ENCODE peak calls at places on chromosomes 6 and 20, in six cellular contexts. One of them, this sample, is unnamed.
A peak's percentile ranks its signal among the peaks of the same experiment; 100 is the strongest.

GRCh38 chr20:53658973-53659372 is 65.3 kb upstream of the ZNF217 start:
- DNase-seq in mesenchymal stem cell: no peak
- DNase-seq in esophagus squamous epithelium: no peak
- DNase-seq in K562: no peak
- DNase-seq in brain microvascular endothelial cell: no peak
- DNase-seq in stomach: no peak
- DNase-seq in this sample: no peak

GRCh38 chr6:156031516-156031915 is 575.9 kb upstream of the NOX3 start:
- DNase-seq in mesenchymal stem cell: no peak
- DNase-seq in esophagus squamous epithelium: no peak
- DNase-seq in K562: no peak
- DNase-seq in brain microvascular endothelial cell: no peak
- DNase-seq in stomach: no peak
- DNase-seq in this sample: no peak

GRCh38 chr6:129671442-129672344 is 38.3 kb downstream of the ARHGAP18 start:
- DNase-seq in mesenchymal stem cell: no peak
- DNase-seq in esophagus squamous epithelium: no peak
- DNase-seq in K562: peak; percentile 66
- DNase-seq in brain microvascular endothelial cell: no peak
- DNase-seq in stomach: no peak
- DNase-seq in this sample: peak; percentile 35

GRCh38 chr6:30700340-30700739 is 9.6 kb upstream of the NRM start:
- DNase-seq in mesenchymal stem cell: no peak
- DNase-seq in esophagus squamous epithelium: no peak
- DNase-seq in K562: no peak
- DNase-seq in brain microvascular endothelial cell: no peak
- DNase-seq in stomach: no peak
- DNase-seq in this sample: no peak

GRCh38 chr6:15993716-15994228 is 135.1 kb upstream of the MYLIP start:
- DNase-seq in mesenchymal stem cell: no peak
- DNase-seq in esophagus squamous epithelium: no peak
- DNase-seq in K562: no peak
- DNase-seq in brain microvascular endothelial cell: no peak
- DNase-seq in stomach: no peak
- DNase-seq in this sample: no peak

GRCh38 chr6:89084954-89085353 is 4.4 kb downstream of the PNRC1 start:
- DNase-seq in mesenchymal stem cell: peak; percentile 49
- DNase-seq in esophagus squamous epithelium: no peak
- DNase-seq in K562: no peak
- DNase-seq in brain microvascular endothelial cell: no peak
- DNase-seq in stomach: no peak
- DNase-seq in this sample: peak; percentile 26

GRCh38 chr6:134035823-134036296 is 16.6 kb downstream of the SLC2A12 start:
- DNase-seq in mesenchymal stem cell: no peak
- DNase-seq in esophagus squamous epithelium: no peak
- DNase-seq in K562: no peak
- DNase-seq in brain microvascular endothelial cell: peak; percentile 61
- DNase-seq in stomach: peak; percentile 40
- DNase-seq in this sample: peak; percentile 35

GRCh38 chr20:31607640-31608255 is 2.7 kb downstream of the ID1 start:
- DNase-seq in mesenchymal stem cell: no peak
- DNase-seq in esophagus squamous epithelium: no peak
- DNase-seq in K562: no peak
- DNase-seq in brain microvascular endothelial cell: no peak
- DNase-seq in stomach: no peak
- DNase-seq in this sample: peak; percentile 58

GRCh38 chr6:91449539-91449938 is 862.7 kb upstream of the MAP3K7 start:
- DNase-seq in mesenchymal stem cell: peak; percentile 57
- DNase-seq in esophagus squamous epithelium: no peak
- DNase-seq in K562: no peak
- DNase-seq in brain microvascular endothelial cell: no peak
- DNase-seq in stomach: no peak
- DNase-seq in this sample: no peak

GRCh38 chr20:57473246-57474042 is 51.5 kb downstream of the CTCFL start:
- DNase-seq in mesenchymal stem cell: no peak
- DNase-seq in esophagus squamous epithelium: no peak
- DNase-seq in K562: no peak
- DNase-seq in brain microvascular endothelial cell: no peak
- DNase-seq in stomach: no peak
- DNase-seq in this sample: peak; percentile 59

GRCh38 chr20:57475388-57476072 is 49.4 kb downstream of the CTCFL start:
- DNase-seq in mesenchymal stem cell: no peak
- DNase-seq in esophagus squamous epithelium: no peak
- DNase-seq in K562: no peak
- DNase-seq in brain microvascular endothelial cell: no peak
- DNase-seq in stomach: no peak
- DNase-seq in this sample: no peak

GRCh38 chr20:57476073-57476526 is 48.8 kb downstream of the CTCFL start:
- DNase-seq in mesenchymal stem cell: no peak
- DNase-seq in esophagus squamous epithelium: no peak
- DNase-seq in K562: no peak
- DNase-seq in brain microvascular endothelial cell: no peak
- DNase-seq in stomach: no peak
- DNase-seq in this sample: no peak

GRCh38 chr20:57474191-57474590 is 50.7 kb downstream of the CTCFL start:
- DNase-seq in mesenchymal stem cell: no peak
- DNase-seq in esophagus squamous epithelium: no peak
- DNase-seq in K562: no peak
- DNase-seq in brain microvascular endothelial cell: no peak
- DNase-seq in stomach: no peak
- DNase-seq in this sample: no peak

GRCh38 chr20:57474816-57475215 is 50.1 kb downstream of the CTCFL start:
- DNase-seq in mesenchymal stem cell: no peak
- DNase-seq in esophagus squamous epithelium: no peak
- DNase-seq in K562: no peak
- DNase-seq in brain microvascular endothelial cell: no peak
- DNase-seq in stomach: no peak
- DNase-seq in this sample: no peak
- H3K4me3 ChIP-seq in mesenchymal stem cell: no peak overlapping the region
- H3K4me3 ChIP-seq in esophagus squamous epithelium: no peak overlapping the region
- H3K4me3 ChIP-seq in K562: no peak overlapping the region
- H3K4me3 ChIP-seq in brain microvascular endothelial cell: no peak overlapping the region
- H3K4me3 ChIP-seq in stomach: no peak overlapping the region
- H3K4me3 ChIP-seq in this sample: no peak overlapping the region

GRCh38 chr6:142938510-142938909 is 6.5 kb downstream of the HIVEP2 start:
- DNase-seq in mesenchymal stem cell: no peak
- DNase-seq in esophagus squamous epithelium: no peak
- DNase-seq in K562: no peak
- DNase-seq in brain microvascular endothelial cell: no peak
- DNase-seq in stomach: no peak
- DNase-seq in this sample: no peak
- H3K4me3 ChIP-seq in mesenchymal stem cell: no peak overlapping the region
- H3K4me3 ChIP-seq in esophagus squamous epithelium: peak overlapping the region; percentile 35
- H3K4me3 ChIP-seq in K562: no peak overlapping the region
- H3K4me3 ChIP-seq in brain microvascular endothelial cell: no peak overlapping the region
- H3K4me3 ChIP-seq in stomach: no peak overlapping the region
- H3K4me3 ChIP-seq in this sample: no peak overlapping the region

GRCh38 chr20:5811746-5812145 is 61.5 kb downstream of the SHLD1 start:
- DNase-seq in mesenchymal stem cell: no peak
- DNase-seq in esophagus squamous epithelium: no peak
- DNase-seq in K562: no peak
- DNase-seq in brain microvascular endothelial cell: no peak
- DNase-seq in stomach: no peak
- DNase-seq in this sample: no peak
- H3K4me3 ChIP-seq in mesenchymal stem cell: no peak overlapping the region
- H3K4me3 ChIP-seq in esophagus squamous epithelium: no peak overlapping the region
- H3K4me3 ChIP-seq in K562: no peak overlapping the region
- H3K4me3 ChIP-seq in brain microvascular endothelial cell: no peak overlapping the region
- H3K4me3 ChIP-seq in stomach: no peak overlapping the region
- H3K4me3 ChIP-seq in this sample: no peak overlapping the region

DNA sequence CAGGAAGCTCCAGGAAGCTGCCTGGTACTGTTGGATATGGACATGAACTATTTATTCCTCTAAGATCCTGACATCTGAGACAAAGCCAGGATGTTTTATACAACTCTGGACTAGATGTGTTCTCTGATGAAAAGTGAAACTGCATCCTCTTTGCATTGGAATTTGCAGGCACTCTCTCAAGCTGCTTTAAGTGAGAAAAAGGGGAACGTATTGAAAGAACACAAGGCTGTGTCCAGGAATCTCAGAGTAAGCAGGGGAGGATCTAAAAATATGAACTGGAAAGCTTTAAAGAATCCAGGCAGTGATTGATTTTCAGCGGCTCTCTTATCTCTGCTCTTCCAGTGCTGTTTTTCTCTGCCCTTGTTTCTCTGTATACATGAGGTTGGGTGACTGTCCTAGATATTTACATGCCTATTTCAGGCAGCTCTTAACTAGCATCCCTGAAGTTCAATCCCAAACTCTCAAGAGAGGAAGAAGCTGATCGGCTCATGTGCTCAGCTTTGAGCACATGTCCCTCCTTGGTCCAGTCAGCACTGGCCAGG is 193.8 kb downstream of the PLCB4 start:
- DNase-seq in mesenchymal stem cell: peak; percentile 57
- DNase-seq in esophagus squamous epithelium: no peak
- DNase-seq in K562: no peak
- DNase-seq in brain microvascular endothelial cell: no peak
- DNase-seq in stomach: no peak
- DNase-seq in this sample: peak; percentile 35
- H3K4me3 ChIP-seq in mesenchymal stem cell: no peak overlapping the region
- H3K4me3 ChIP-seq in esophagus squamous epithelium: peak overlapping the region; percentile 9
- H3K4me3 ChIP-seq in K562: no peak overlapping the region
- H3K4me3 ChIP-seq in brain microvascular endothelial cell: no peak overlapping the region
- H3K4me3 ChIP-seq in stomach: no peak overlapping the region
- H3K4me3 ChIP-seq in this sample: no peak overlapping the region

GRCh38 chr20:1630186-1630585 is 10.4 kb upstream of the SIRPB1 start:
- DNase-seq in mesenchymal stem cell: no peak
- DNase-seq in esophagus squamous epithelium: no peak
- DNase-seq in K562: no peak
- DNase-seq in brain microvascular endothelial cell: no peak
- DNase-seq in stomach: no peak
- DNase-seq in this sample: no peak
- H3K4me3 ChIP-seq in mesenchymal stem cell: no peak overlapping the region
- H3K4me3 ChIP-seq in esophagus squamous epithelium: no peak overlapping the region
- H3K4me3 ChIP-seq in K562: no peak overlapping the region
- H3K4me3 ChIP-seq in brain microvascular endothelial cell: no peak overlapping the region
- H3K4me3 ChIP-seq in stomach: no peak overlapping the region
- H3K4me3 ChIP-seq in this sample: no peak overlapping the region

DNA sequence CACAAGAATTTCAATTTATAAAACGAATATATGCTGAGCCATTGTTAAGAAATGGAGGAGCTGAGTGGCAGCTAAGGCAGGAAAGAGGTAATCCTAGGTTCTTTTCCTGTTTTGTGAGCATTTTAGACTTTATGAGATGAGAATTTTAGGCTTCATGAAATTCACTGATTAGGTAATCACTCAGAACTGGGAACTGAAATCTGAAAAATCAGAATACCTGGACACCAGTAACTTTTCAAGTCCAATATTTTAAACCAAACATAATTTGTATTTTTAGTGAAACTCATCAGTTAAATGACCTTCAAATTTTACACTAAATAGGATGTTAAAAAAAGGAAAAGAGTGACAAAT is 389.9 kb downstream of the HTR1B start:
- DNase-seq in mesenchymal stem cell: no peak
- DNase-seq in esophagus squamous epithelium: no peak
- DNase-seq in K562: no peak
- DNase-seq in brain microvascular endothelial cell: no peak
- DNase-seq in stomach: no peak
- DNase-seq in this sample: no peak
- H3K4me3 ChIP-seq in mesenchymal stem cell: no peak overlapping the region
- H3K4me3 ChIP-seq in esophagus squamous epithelium: no peak overlapping the region
- H3K4me3 ChIP-seq in K562: no peak overlapping the region
- H3K4me3 ChIP-seq in brain microvascular endothelial cell: no peak overlapping the region
- H3K4me3 ChIP-seq in stomach: no peak overlapping the region
- H3K4me3 ChIP-seq in this sample: no peak overlapping the region

DNA sequence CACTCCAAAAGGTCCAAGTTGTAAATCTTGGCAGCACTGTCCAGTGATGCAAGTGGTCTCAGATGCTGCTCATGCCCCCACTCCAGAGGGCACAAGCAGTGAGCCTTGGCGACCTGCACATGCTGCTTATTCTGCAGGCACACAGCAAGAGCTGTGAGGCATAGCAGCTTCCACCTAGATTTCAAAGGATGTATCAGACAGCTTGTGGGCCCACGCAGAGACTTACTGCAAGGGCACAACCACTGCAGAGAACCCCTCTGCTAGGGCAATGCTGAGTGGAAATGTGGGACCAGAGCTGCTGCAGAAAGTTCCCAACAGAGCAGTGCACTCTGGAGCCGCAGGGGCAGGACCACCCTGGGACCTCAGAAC is 26.4 kb downstream of the SDHAF4 start:
- DNase-seq in mesenchymal stem cell: no peak
- DNase-seq in esophagus squamous epithelium: no peak
- DNase-seq in K562: no peak
- DNase-seq in brain microvascular endothelial cell: no peak
- DNase-seq in stomach: no peak
- DNase-seq in this sample: no peak
- H3K4me3 ChIP-seq in mesenchymal stem cell: no peak overlapping the region
- H3K4me3 ChIP-seq in esophagus squamous epithelium: no peak overlapping the region
- H3K4me3 ChIP-seq in K562: no peak overlapping the region
- H3K4me3 ChIP-seq in brain microvascular endothelial cell: no peak overlapping the region
- H3K4me3 ChIP-seq in stomach: no peak overlapping the region
- H3K4me3 ChIP-seq in this sample: no peak overlapping the region

DNA sequence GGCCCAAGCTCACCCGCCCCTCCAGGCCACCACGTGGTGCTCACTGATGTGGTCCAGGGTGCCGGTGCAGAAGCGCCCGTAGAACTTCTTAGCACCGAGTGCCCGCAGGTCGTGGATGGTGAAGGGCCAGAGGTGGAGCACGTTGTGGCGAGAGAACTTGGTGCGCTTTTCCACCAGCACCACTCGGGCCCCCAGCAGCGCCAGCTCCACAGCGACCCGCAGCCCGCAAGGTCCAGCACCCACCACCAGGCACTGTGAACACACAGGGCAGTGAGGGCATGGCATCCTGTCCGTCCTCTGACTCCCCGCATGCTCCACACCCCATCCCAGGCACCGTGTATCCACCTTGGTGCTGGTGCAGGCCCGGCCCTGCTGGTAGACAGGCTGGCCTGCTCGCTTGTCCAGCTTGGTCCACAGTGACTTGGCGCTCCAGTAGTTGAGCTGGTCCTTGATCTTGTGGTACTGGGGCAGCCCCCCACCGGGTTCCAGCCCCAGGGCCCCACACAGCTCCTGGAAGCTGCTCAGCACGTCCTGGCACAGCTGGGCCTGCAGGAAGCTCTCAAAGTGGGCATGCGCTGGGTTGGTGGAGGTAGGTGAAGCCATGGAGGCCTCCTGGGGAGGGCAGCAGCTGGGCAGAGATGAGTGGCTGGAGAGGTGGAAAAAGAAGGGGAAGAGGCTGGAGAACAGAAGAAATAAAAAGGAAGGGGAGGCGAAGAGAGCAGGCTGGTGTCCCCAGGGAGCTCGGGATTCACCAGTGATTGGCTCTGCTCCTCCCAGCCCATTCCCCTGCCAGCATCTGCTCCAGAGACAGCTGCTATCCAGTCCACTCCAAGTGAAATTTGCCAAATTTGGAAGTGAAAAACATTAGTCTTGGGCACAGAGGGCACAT is 1.7 kb downstream of the MICAL1 start:
- DNase-seq in mesenchymal stem cell: no peak
- DNase-seq in esophagus squamous epithelium: no peak
- DNase-seq in K562: no peak
- DNase-seq in brain microvascular endothelial cell: no peak
- DNase-seq in stomach: no peak
- DNase-seq in this sample: peak; percentile 24
- H3K4me3 ChIP-seq in mesenchymal stem cell: no peak overlapping the region
- H3K4me3 ChIP-seq in esophagus squamous epithelium: peak overlapping the region; percentile 93
- H3K4me3 ChIP-seq in K562: no peak overlapping the region
- H3K4me3 ChIP-seq in brain microvascular endothelial cell: peak overlapping the region; percentile 88
- H3K4me3 ChIP-seq in stomach: peak overlapping the region; percentile 71
- H3K4me3 ChIP-seq in this sample: peak overlapping the region; percentile 84